ENCODE peak calls at places on chromosomes 2 and 18, in six cellular contexts. Z, U, T, N, L and I are unnamed samples.

GRCh38 chr2:58720770-58721697 is 479.9 kb upstream of the FANCL start:
- DNase-seq in Z (no peak), U (no peak), T (no peak), N (no peak), L (no peak), I (no peak)

GRCh38 chr2:109356251-109357035 is 227.4 kb downstream of the SH3RF3 start:
- DNase-seq in Z (no peak), U (no peak), T (no peak), N (peak; percentile 18), L (no peak), I (no peak)

GRCh38 chr2:127079358-127079920 is 27.5 kb downstream of the BIN1 start:
- DNase-seq in Z (no peak), U (no peak), T (no peak), N (no peak), L (no peak), I (no peak)

GRCh38 chr18:35776481-35776880 is 194.9 kb downstream of the GALNT1 start:
- DNase-seq in Z (no peak), U (no peak), T (no peak), N (no peak), L (no peak), I (no peak)

GRCh38 chr2:200042944-200043343 is 87.6 kb downstream of the MAIP1 start:
- DNase-seq in Z (no peak), U (no peak), T (no peak), N (no peak), L (no peak), I (no peak)

GRCh38 chr18:37497836-37498518 is 67.6 kb downstream of the CELF4 start:
- DNase-seq in Z (no peak), U (no peak), T (no peak), N (no peak), L (no peak), I (no peak)

GRCh38 chr2:130728549-130729310 is at the start of gene GPR148:
- DNase-seq in Z (no peak), U (no peak), T (no peak), N (no peak), L (no peak), I (peak; percentile 13)

GRCh38 chr2:157923598-157923997 is 47.5 kb upstream of the ACVR1 start:
- DNase-seq in Z (no peak), U (no peak), T (no peak), N (no peak), L (no peak), I (no peak)

GRCh38 chr18:10726198-10727068 is 200.6 kb downstream of the NAPG start:
- DNase-seq in Z (no peak), U (no peak), T (no peak), N (no peak), L (peak; percentile 27), I (no peak)

GRCh38 chr2:95372216-95372829 is 30.2 kb upstream of the FAHD2A start:
- DNase-seq in Z (peak; percentile 2), U (peak; percentile 55), T (no peak), N (no peak), L (no peak), I (no peak)

GRCh38 chr2:66561645-66562336 is 126.9 kb downstream of the MEIS1 start:
- DNase-seq in Z (no peak), U (no peak), T (no peak), N (no peak), L (no peak), I (no peak)

GRCh38 chr2:9095690-9096089 is 92.2 kb upstream of the MBOAT2 start:
- DNase-seq in Z (peak; percentile 55), U (peak; percentile 80), T (no peak), N (peak; percentile 67), L (peak; percentile 53), I (no peak)

GRCh38 chr2:217799553-217800432 is 203.0 kb downstream of the TNS1 start:
- DNase-seq in Z (peak; percentile 14), U (no peak), T (no peak), N (peak; percentile 9), L (no peak), I (no peak)

DNA sequence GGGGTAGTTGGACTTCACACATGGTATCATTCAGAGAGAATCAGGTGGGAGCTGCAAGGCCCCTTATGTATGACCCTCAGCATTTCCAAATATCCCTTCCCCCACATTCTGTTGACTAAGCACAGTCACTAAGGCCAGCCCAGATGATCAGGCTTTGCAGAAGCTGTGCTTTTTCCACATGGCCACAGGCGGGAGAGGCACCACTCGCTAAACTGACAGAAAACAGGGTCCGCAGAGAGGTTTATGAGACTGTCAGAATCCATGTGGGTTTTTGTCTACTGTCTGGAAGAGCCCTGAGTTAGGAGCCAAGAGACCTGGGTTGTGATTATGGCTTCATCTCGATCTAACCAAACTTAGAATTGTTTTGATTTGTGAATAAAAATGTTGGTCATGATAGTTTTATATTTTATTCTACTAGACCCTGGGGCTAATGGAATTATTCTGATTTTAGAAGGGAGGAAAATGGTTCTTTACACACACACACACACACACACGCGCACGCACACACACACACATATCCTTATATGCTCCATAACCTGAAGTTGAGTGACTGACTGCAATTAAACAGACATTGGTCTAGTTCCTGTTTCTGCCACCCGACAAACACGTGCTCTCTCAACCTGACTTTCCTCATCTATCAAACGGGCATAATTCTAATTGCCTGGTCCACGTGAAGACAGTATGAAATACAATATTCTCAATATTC is 50.6 kb downstream of the SETBP1 start:
- DNase-seq in Z (no peak), U (no peak), T (no peak), N (no peak), L (no peak), I (no peak)
- H3K4me1 ChIP-seq in Z (peaks cover 11% of the 10 kb centered on the region), U (no peaks in the 10 kb centered on the region), T (peaks cover 2% of the 10 kb centered on the region), N (peaks cover 26% of the 10 kb centered on the region), L (peaks cover 9% of the 10 kb centered on the region), I (peaks cover 54% of the 10 kb centered on the region)

DNA sequence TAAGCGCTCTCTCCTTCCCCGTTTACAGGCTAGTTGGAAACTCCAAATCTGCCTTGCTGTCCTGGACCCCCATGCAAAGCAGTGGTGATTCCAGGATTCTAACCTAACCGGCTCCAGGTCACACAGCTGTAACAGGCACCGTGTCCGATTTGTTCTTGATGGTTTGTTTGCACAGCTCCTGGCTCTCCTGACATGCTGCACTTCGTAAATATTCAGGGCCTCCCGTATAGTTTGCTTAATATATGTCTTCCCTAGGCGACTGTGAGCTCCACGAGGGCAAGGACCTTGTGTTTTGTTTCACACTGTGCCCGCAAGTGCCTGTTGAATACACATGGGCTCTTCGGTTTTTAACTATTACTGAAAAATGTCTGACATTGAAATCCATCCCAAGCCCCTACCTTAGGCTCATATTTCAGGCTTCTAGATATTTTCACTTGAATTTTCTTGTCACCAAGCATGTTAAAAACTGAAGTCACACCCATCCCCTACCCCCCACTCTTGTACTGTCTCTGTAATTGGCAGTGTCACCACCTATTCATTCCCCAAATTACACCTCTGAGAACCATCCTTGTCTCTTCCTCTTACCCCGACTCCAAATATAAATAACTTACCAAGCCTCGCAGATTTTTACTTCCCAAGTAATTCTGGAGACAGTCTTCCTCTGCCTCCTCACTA is 1.0 kb upstream of the PUM2 start:
- DNase-seq in Z (no peak), U (no peak), T (no peak), N (peak; percentile 60), L (peak; percentile 53), I (no peak)
- H3K27ac ChIP-seq in Z (peak overlapping the region; percentile 98), U (peak overlapping the region; percentile 66), T (peak overlapping the region; percentile 97), N (peak overlapping the region; percentile 97), L (peak overlapping the region; percentile 92), I (peak overlapping the region; percentile 89)

DNA sequence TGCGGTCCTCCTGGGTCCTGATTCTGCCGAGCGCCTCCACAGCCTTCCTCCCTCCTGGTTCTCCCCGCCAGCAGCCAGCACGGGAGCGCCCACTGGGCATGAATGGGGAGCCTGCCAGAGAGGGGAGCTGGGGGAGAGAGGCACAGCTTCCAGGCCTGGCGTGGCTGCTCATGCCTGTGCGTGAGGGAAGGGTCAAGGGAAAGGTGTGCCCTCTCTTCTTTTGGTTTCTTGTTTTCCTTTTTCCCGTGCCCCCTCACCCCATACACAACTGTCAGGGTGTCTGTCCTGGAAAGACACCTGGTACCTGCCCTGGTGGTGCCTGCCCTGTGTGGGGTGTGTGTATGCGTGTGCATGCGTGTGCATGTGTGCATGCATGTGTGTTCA is 4.7 kb upstream of the NEURL3 start:
- DNase-seq in Z (no peak), U (no peak), T (no peak), N (no peak), L (no peak), I (no peak)
- H3K4me3 ChIP-seq in Z (no peak overlapping the region), U (no peak overlapping the region), T (no peak overlapping the region), N (no peak overlapping the region), L (no peak overlapping the region), I (no peak overlapping the region)

GRCh38 chr2:44135307-44135706 is 33.4 kb upstream of the PPM1B start:
- DNase-seq in Z (no peak), U (no peak), T (no peak), N (no peak), L (no peak), I (no peak)
- H3K4me1 ChIP-seq in Z (peaks cover 12% of the 10 kb centered on the region), U (peaks cover 12% of the 10 kb centered on the region), T (peaks cover 2% of the 10 kb centered on the region), N (no peaks in the 10 kb centered on the region), L (no peaks in the 10 kb centered on the region), I (no peaks in the 10 kb centered on the region)

GRCh38 chr2:190997516-190998113 is 16.4 kb downstream of the STAT1 start:
- DNase-seq in Z (no peak), U (no peak), T (no peak), N (no peak), L (no peak), I (no peak)
- H3K27ac ChIP-seq in Z (no peak overlapping the region), U (no peak overlapping the region), T (no peak overlapping the region), N (no peak overlapping the region), L (no peak overlapping the region), I (no peak overlapping the region)

GRCh38 chr2:196167666-196168065 is 3.7 kb downstream of the STK17B start:
- DNase-seq in Z (no peak), U (no peak), T (no peak), N (no peak), L (no peak), I (no peak)
- H3K4me3 ChIP-seq in Z (peak overlapping the region; percentile 15), U (no peak overlapping the region), T (no peak overlapping the region), N (peak overlapping the region; percentile 89), L (peak overlapping the region; percentile 2), I (peak overlapping the region; percentile 88)